ENCODE peak calls at places on chromosome X, in ten cellular contexts. X is IMR-90, J is adrenal gland, S is HCT116, Q is uterus, R is stomach, Z is K562, G is suprapubic skin, H is prostate gland, W is Peyer's patch. C is an unnamed sample.

GRCh38 chrX:17773221-17773876 is 36.1 kb downstream of the SCML1 start:
- DNase-seq in H (no peak), G (no peak), J (no peak), X (no peak), S (no peak), R (no peak), Z (no peak), W (no peak), Q (no peak), C (no peak)

GRCh38 chrX:10190367-10190766 is 33.6 kb downstream of the CLCN4 start:
- DNase-seq in G (no peak), W (peak; percentile 63), Q (no peak), J (peak; percentile 51), S (peak; percentile 41), R (no peak), H (no peak), Z (peak; percentile 54), X (peak; percentile 83), C (no peak)

GRCh38 chrX:57453901-57454300 is 137.9 kb upstream of the ZXDB start:
- DNase-seq in Z (peak; percentile 7), S (no peak), H (no peak), R (no peak), W (peak; percentile 49), X (peak; percentile 4), G (no peak), Q (no peak), J (no peak), C (no peak)

GRCh38 chrX:38891641-38892413 is 90.6 kb downstream of the MID1IP1 start:
- DNase-seq in W (no peak), X (peak; percentile 75), H (no peak), Z (no peak), S (no peak), Q (no peak), R (no peak), G (no peak), J (no peak), C (no peak)

GRCh38 chrX:17374619-17375360 is at the start of gene NHS:
- DNase-seq in W (peak; percentile 66), Q (peak; percentile 76), S (peak; percentile 61), X (peak; percentile 63), G (peak; percentile 77), H (peak; percentile 50), Z (peak; percentile 31), R (peak; percentile 65), J (peak; percentile 73), C (peak; percentile 79)

GRCh38 chrX:107766470-107767140 is 9.0 kb downstream of the TSC22D3 start:
- DNase-seq in X (peak; percentile 21), W (no peak), S (no peak), H (no peak), J (peak; percentile 49), R (no peak), Z (no peak), Q (peak; percentile 71), G (no peak), C (peak; percentile 46)

GRCh38 chrX:9352683-9353430 is 112.0 kb upstream of the TBL1X start:
- DNase-seq in G (no peak), J (peak; percentile 40), H (no peak), S (no peak), Z (peak; percentile 36), Q (no peak), W (peak; percentile 73), R (peak; percentile 49), X (peak; percentile 75), C (peak; percentile 20)

GRCh38 chrX:8783100-8784098 is 17.8 kb downstream of the FAM9A start:
- DNase-seq in Z (peak; percentile 24), X (peak; percentile 4), G (no peak), S (no peak), W (no peak), H (no peak), J (peak; percentile 24), Q (no peak), R (no peak), C (no peak)

GRCh38 chrX:24594531-24594930 is 52.6 kb downstream of the PCYT1B start:
- DNase-seq in W (no peak), R (no peak), S (no peak), Z (no peak), H (no peak), Q (no peak), G (no peak), X (no peak), J (no peak), C (no peak)

GRCh38 chrX:117532339-117532738 is 584.3 kb downstream of the KLHL13 start:
- DNase-seq in Z (no peak), X (no peak), W (no peak), G (no peak), S (no peak), J (no peak), Q (no peak), H (no peak), R (no peak), C (no peak)
- H3K27ac ChIP-seq in Z (no peak overlapping the region), X (no peak overlapping the region), W (no peak overlapping the region), G (no peak overlapping the region), S (no peak overlapping the region), J (no peak overlapping the region), Q (no peak overlapping the region), H (no peak overlapping the region), R (no peak overlapping the region), C (no peak overlapping the region)

GRCh38 chrX:12986886-12987285 is 12.0 kb downstream of the TMSB4X start:
- DNase-seq in R (no peak), Z (no peak), Q (no peak), H (no peak), G (no peak), S (no peak), W (no peak), J (no peak), X (no peak), C (no peak)

GRCh38 chrX:12985336-12985735 is 10.4 kb downstream of the TMSB4X start:
- DNase-seq in Z (no peak), R (no peak), H (no peak), Q (no peak), G (no peak), X (no peak), J (no peak), W (no peak), S (no peak), C (no peak)

GRCh38 chrX:12984629-12985303 is 9.9 kb downstream of the TMSB4X start:
- DNase-seq in H (peak; percentile 51), Z (peak; percentile 24), Q (no peak), W (peak; percentile 72), R (peak; percentile 87), J (no peak), G (no peak), S (peak; percentile 21), X (peak; percentile 35), C (no peak)

GRCh38 chrX:12987340-12987739 is 12.4 kb downstream of the TMSB4X start:
- DNase-seq in Q (no peak), H (no peak), S (no peak), Z (no peak), W (no peak), R (no peak), X (no peak), J (no peak), G (no peak), C (no peak)

GRCh38 chrX:12986164-12986779 is 11.4 kb downstream of the TMSB4X start:
- DNase-seq in W (no peak), X (no peak), J (no peak), Q (no peak), Z (no peak), H (no peak), R (no peak), G (no peak), S (no peak), C (no peak)
- TF ChIP-seq POLR2A in W (no peak), X (no peak), J (no peak), Q (no peak), Z (no peak), H (no peak), R (no peak), G (no peak), S (no peak), C (no peak)

GRCh38 chrX:19659929-19660328 is 144.6 kb upstream of the MAP3K15 start:
- DNase-seq in H (no peak), W (no peak), R (no peak), Z (no peak), G (no peak), S (no peak), X (no peak), Q (no peak), J (no peak), C (no peak)
- TF ChIP-seq CTCF in H (no peak), W (no peak), R (no peak), Z (peak; percentile 64), G (no peak), S (peak; percentile 33), X (no peak), Q (no peak), J (no peak), C (no peak)

GRCh38 chrX:117977521-117977920 is 139.1 kb downstream of the KLHL13 start:
- DNase-seq in Q (no peak), J (no peak), G (no peak), X (peak; percentile 34), W (no peak), Z (no peak), R (no peak), H (no peak), S (no peak), C (no peak)

GRCh38 chrX:117972681-117973080 is 143.9 kb downstream of the KLHL13 start:
- DNase-seq in R (no peak), J (no peak), W (no peak), Q (no peak), Z (no peak), G (no peak), S (no peak), H (no peak), X (peak; percentile 40), C (no peak)

GRCh38 chrX:117969782-117970181 is 146.8 kb downstream of the KLHL13 start:
- DNase-seq in X (no peak), H (no peak), S (no peak), Z (no peak), Q (no peak), J (no peak), G (no peak), R (no peak), W (no peak), C (no peak)

GRCh38 chrX:117969337-117969736 is 147.3 kb downstream of the KLHL13 start:
- DNase-seq in G (no peak), S (no peak), R (no peak), J (no peak), H (no peak), W (no peak), X (no peak), Z (no peak), Q (no peak), C (no peak)

DNA sequence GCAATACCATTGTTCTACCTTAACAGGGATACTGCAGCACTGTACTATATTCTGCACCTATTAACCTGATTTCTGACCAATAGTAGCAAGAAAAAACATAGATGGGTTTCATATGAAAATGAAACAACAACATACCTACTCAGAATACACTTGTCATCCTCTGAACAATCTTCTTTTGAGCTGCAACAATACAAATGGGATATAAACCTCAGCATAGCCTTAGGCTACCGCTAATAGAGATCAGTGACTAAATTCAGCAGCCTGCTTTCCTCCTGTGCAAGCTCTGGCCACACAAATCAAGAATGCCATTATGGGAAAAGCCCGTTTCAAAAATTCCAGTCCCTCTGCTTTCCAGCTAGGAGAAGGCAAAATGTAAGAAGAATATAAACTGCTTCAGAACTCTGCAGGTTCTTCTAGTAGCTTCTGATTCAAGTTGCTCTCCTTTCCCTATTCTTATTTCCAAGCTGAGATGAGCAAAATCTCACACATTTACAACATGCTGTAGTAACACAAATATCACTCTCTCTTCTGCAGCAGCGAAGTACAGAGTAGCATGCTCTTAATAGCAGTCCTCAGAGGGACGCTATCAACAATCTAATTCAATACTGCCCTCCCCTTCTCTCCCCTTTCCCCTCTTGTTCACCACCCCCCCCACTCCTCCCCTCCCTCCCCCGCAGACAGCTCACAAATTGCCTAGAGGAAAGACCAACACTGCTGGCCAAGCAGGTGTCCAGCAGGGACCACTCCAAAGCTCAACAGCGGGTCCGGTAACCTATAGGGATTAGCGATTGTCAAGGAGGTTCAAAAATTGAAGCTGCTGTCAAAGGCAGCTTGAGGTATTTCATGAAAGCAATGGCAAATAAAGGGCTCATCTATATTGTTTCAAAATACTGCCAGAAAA is 143.2 kb downstream of the KLHL13 start:
- DNase-seq in G (no peak), X (no peak), Q (no peak), H (no peak), J (no peak), R (no peak), Z (no peak), S (no peak), W (no peak), C (no peak)
- H3K27ac ChIP-seq in G (no peak overlapping the region), X (no peak overlapping the region), Q (no peak overlapping the region), H (no peak overlapping the region), J (no peak overlapping the region), R (no peak overlapping the region), Z (no peak overlapping the region), S (no peak overlapping the region), W (no peak overlapping the region), C (no peak overlapping the region)

C was measured in heart left ventricle.